ENCODE peak calls at places on chromosomes 16 and 17, in nine cellular contexts. One of them, this sample, is unnamed.

GRCh38 chr17:2259769-2260536 is 43.6 kb downstream of the SMG6 start:
- DNase-seq in stimulated activated naive CD8-positive, alpha-beta T cell treated with anti-CD3 and anti-CD28 coated beads, Interleukin-15, amount 100 ng/mL, for 72 hours: peak; percentile 78
- DNase-seq in left ventricle myocardium inferior: no peak
- DNase-seq in NCI-H524: no peak
- DNase-seq in endothelial cell: no peak
- DNase-seq in anterior cingulate cortex: no peak
- DNase-seq in stimulated activated CD8-positive, alpha-beta memory T cell treated with anti-CD3 and anti-CD28 coated beads, Interleukin-4, amount 100 ng/mL, for 48 hours: peak; percentile 86
- DNase-seq in NT2/D1: no peak
- DNase-seq in ACHN: no peak
- DNase-seq in this sample: no peak

GRCh38 chr16:31348578-31348977 is 6.4 kb upstream of the ITGAX start:
- DNase-seq in stimulated activated CD8-positive, alpha-beta memory T cell treated with anti-CD3 and anti-CD28 coated beads, Interleukin-4, amount 100 ng/mL, for 48 hours: no peak
- DNase-seq in ACHN: no peak
- DNase-seq in stimulated activated naive CD8-positive, alpha-beta T cell treated with anti-CD3 and anti-CD28 coated beads, Interleukin-15, amount 100 ng/mL, for 72 hours: no peak
- DNase-seq in NT2/D1: no peak
- DNase-seq in NCI-H524: no peak
- DNase-seq in endothelial cell: no peak
- DNase-seq in left ventricle myocardium inferior: no peak
- DNase-seq in anterior cingulate cortex: no peak
- DNase-seq in this sample: no peak

GRCh38 chr16:69073181-69073669 is 32.2 kb upstream of the HAS3 start:
- DNase-seq in stimulated activated CD8-positive, alpha-beta memory T cell treated with anti-CD3 and anti-CD28 coated beads, Interleukin-4, amount 100 ng/mL, for 48 hours: no peak
- DNase-seq in NCI-H524: no peak
- DNase-seq in ACHN: peak; percentile 96
- DNase-seq in anterior cingulate cortex: no peak
- DNase-seq in stimulated activated naive CD8-positive, alpha-beta T cell treated with anti-CD3 and anti-CD28 coated beads, Interleukin-15, amount 100 ng/mL, for 72 hours: no peak
- DNase-seq in NT2/D1: no peak
- DNase-seq in endothelial cell: no peak
- DNase-seq in left ventricle myocardium inferior: no peak
- DNase-seq in this sample: peak; percentile 31

GRCh38 chr17:16941643-16942042 is 30.3 kb downstream of the TNFRSF13B start:
- DNase-seq in ACHN: no peak
- DNase-seq in stimulated activated naive CD8-positive, alpha-beta T cell treated with anti-CD3 and anti-CD28 coated beads, Interleukin-15, amount 100 ng/mL, for 72 hours: no peak
- DNase-seq in left ventricle myocardium inferior: no peak
- DNase-seq in NT2/D1: no peak
- DNase-seq in endothelial cell: no peak
- DNase-seq in anterior cingulate cortex: no peak
- DNase-seq in stimulated activated CD8-positive, alpha-beta memory T cell treated with anti-CD3 and anti-CD28 coated beads, Interleukin-4, amount 100 ng/mL, for 48 hours: no peak
- DNase-seq in NCI-H524: no peak
- DNase-seq in this sample: no peak

GRCh38 chr17:42669705-42670198 is 7.0 kb downstream of the PLEKHH3 start:
- DNase-seq in NT2/D1: no peak
- DNase-seq in ACHN: no peak
- DNase-seq in stimulated activated CD8-positive, alpha-beta memory T cell treated with anti-CD3 and anti-CD28 coated beads, Interleukin-4, amount 100 ng/mL, for 48 hours: no peak
- DNase-seq in left ventricle myocardium inferior: no peak
- DNase-seq in NCI-H524: no peak
- DNase-seq in endothelial cell: no peak
- DNase-seq in anterior cingulate cortex: no peak
- DNase-seq in stimulated activated naive CD8-positive, alpha-beta T cell treated with anti-CD3 and anti-CD28 coated beads, Interleukin-15, amount 100 ng/mL, for 72 hours: no peak
- DNase-seq in this sample: no peak

GRCh38 chr17:2050246-2050866 is 4.5 kb upstream of the HIC1 start:
- DNase-seq in NT2/D1: no peak
- DNase-seq in anterior cingulate cortex: no peak
- DNase-seq in ACHN: peak; percentile 81
- DNase-seq in stimulated activated CD8-positive, alpha-beta memory T cell treated with anti-CD3 and anti-CD28 coated beads, Interleukin-4, amount 100 ng/mL, for 48 hours: peak; percentile 82
- DNase-seq in NCI-H524: peak; percentile 58
- DNase-seq in stimulated activated naive CD8-positive, alpha-beta T cell treated with anti-CD3 and anti-CD28 coated beads, Interleukin-15, amount 100 ng/mL, for 72 hours: peak; percentile 76
- DNase-seq in left ventricle myocardium inferior: peak; percentile 64
- DNase-seq in endothelial cell: peak; percentile 62
- DNase-seq in this sample: peak; percentile 80

GRCh38 chr16:87761020-87761506 is 4.7 kb downstream of the KLHDC4 start:
- DNase-seq in stimulated activated naive CD8-positive, alpha-beta T cell treated with anti-CD3 and anti-CD28 coated beads, Interleukin-15, amount 100 ng/mL, for 72 hours: no peak
- DNase-seq in NT2/D1: no peak
- DNase-seq in NCI-H524: no peak
- DNase-seq in stimulated activated CD8-positive, alpha-beta memory T cell treated with anti-CD3 and anti-CD28 coated beads, Interleukin-4, amount 100 ng/mL, for 48 hours: no peak
- DNase-seq in endothelial cell: no peak
- DNase-seq in anterior cingulate cortex: no peak
- DNase-seq in left ventricle myocardium inferior: no peak
- DNase-seq in ACHN: no peak
- DNase-seq in this sample: no peak

GRCh38 chr16:49859139-49859947 is 3.4 kb upstream of the ZNF423 start:
- DNase-seq in stimulated activated CD8-positive, alpha-beta memory T cell treated with anti-CD3 and anti-CD28 coated beads, Interleukin-4, amount 100 ng/mL, for 48 hours: no peak
- DNase-seq in ACHN: no peak
- DNase-seq in endothelial cell: peak; percentile 42
- DNase-seq in left ventricle myocardium inferior: peak; percentile 78
- DNase-seq in NT2/D1: no peak
- DNase-seq in NCI-H524: peak; percentile 82
- DNase-seq in anterior cingulate cortex: no peak
- DNase-seq in stimulated activated naive CD8-positive, alpha-beta T cell treated with anti-CD3 and anti-CD28 coated beads, Interleukin-15, amount 100 ng/mL, for 72 hours: no peak
- DNase-seq in this sample: no peak

GRCh38 chr17:13957636-13958035 is 111.7 kb upstream of the COX10 start:
- DNase-seq in ACHN: no peak
- DNase-seq in stimulated activated CD8-positive, alpha-beta memory T cell treated with anti-CD3 and anti-CD28 coated beads, Interleukin-4, amount 100 ng/mL, for 48 hours: no peak
- DNase-seq in left ventricle myocardium inferior: no peak
- DNase-seq in NCI-H524: no peak
- DNase-seq in endothelial cell: no peak
- DNase-seq in NT2/D1: no peak
- DNase-seq in stimulated activated naive CD8-positive, alpha-beta T cell treated with anti-CD3 and anti-CD28 coated beads, Interleukin-15, amount 100 ng/mL, for 72 hours: no peak
- DNase-seq in anterior cingulate cortex: no peak
- DNase-seq in this sample: no peak

GRCh38 chr16:88882358-88883030 is 16.0 kb upstream of the PABPN1L start:
- DNase-seq in NT2/D1: no peak
- DNase-seq in left ventricle myocardium inferior: no peak
- DNase-seq in endothelial cell: no peak
- DNase-seq in stimulated activated CD8-positive, alpha-beta memory T cell treated with anti-CD3 and anti-CD28 coated beads, Interleukin-4, amount 100 ng/mL, for 48 hours: no peak
- DNase-seq in NCI-H524: no peak
- DNase-seq in ACHN: no peak
- DNase-seq in anterior cingulate cortex: no peak
- DNase-seq in stimulated activated naive CD8-positive, alpha-beta T cell treated with anti-CD3 and anti-CD28 coated beads, Interleukin-15, amount 100 ng/mL, for 72 hours: no peak
- DNase-seq in this sample: peak; percentile 2

GRCh38 chr17:76987486-76987885 is 119.3 kb downstream of the MGAT5B start:
- DNase-seq in NT2/D1: no peak
- DNase-seq in left ventricle myocardium inferior: no peak
- DNase-seq in stimulated activated naive CD8-positive, alpha-beta T cell treated with anti-CD3 and anti-CD28 coated beads, Interleukin-15, amount 100 ng/mL, for 72 hours: no peak
- DNase-seq in ACHN: no peak
- DNase-seq in endothelial cell: no peak
- DNase-seq in anterior cingulate cortex: no peak
- DNase-seq in NCI-H524: no peak
- DNase-seq in stimulated activated CD8-positive, alpha-beta memory T cell treated with anti-CD3 and anti-CD28 coated beads, Interleukin-4, amount 100 ng/mL, for 48 hours: no peak
- DNase-seq in this sample: no peak

GRCh38 chr16:50425648-50426047 is 56.9 kb upstream of the BRD7 start:
- DNase-seq in NT2/D1: no peak
- DNase-seq in left ventricle myocardium inferior: no peak
- DNase-seq in NCI-H524: peak; percentile 54
- DNase-seq in anterior cingulate cortex: no peak
- DNase-seq in endothelial cell: no peak
- DNase-seq in ACHN: no peak
- DNase-seq in stimulated activated CD8-positive, alpha-beta memory T cell treated with anti-CD3 and anti-CD28 coated beads, Interleukin-4, amount 100 ng/mL, for 48 hours: no peak
- DNase-seq in stimulated activated naive CD8-positive, alpha-beta T cell treated with anti-CD3 and anti-CD28 coated beads, Interleukin-15, amount 100 ng/mL, for 72 hours: no peak
- DNase-seq in this sample: no peak

GRCh38 chr17:18187816-18188761 is 4.5 kb downstream of the ALKBH5 start:
- DNase-seq in stimulated activated CD8-positive, alpha-beta memory T cell treated with anti-CD3 and anti-CD28 coated beads, Interleukin-4, amount 100 ng/mL, for 48 hours: peak; percentile 55
- DNase-seq in NCI-H524: no peak
- DNase-seq in ACHN: peak; percentile 76
- DNase-seq in endothelial cell: no peak
- DNase-seq in stimulated activated naive CD8-positive, alpha-beta T cell treated with anti-CD3 and anti-CD28 coated beads, Interleukin-15, amount 100 ng/mL, for 72 hours: no peak
- DNase-seq in NT2/D1: no peak
- DNase-seq in left ventricle myocardium inferior: peak; percentile 29
- DNase-seq in anterior cingulate cortex: no peak
- DNase-seq in this sample: no peak

GRCh38 chr17:64187093-64187895 is 57.4 kb upstream of the ERN1 start:
- DNase-seq in stimulated activated CD8-positive, alpha-beta memory T cell treated with anti-CD3 and anti-CD28 coated beads, Interleukin-4, amount 100 ng/mL, for 48 hours: no peak
- DNase-seq in anterior cingulate cortex: no peak
- DNase-seq in ACHN: no peak
- DNase-seq in stimulated activated naive CD8-positive, alpha-beta T cell treated with anti-CD3 and anti-CD28 coated beads, Interleukin-15, amount 100 ng/mL, for 72 hours: no peak
- DNase-seq in NCI-H524: peak; percentile 74
- DNase-seq in NT2/D1: no peak
- DNase-seq in left ventricle myocardium inferior: no peak
- DNase-seq in endothelial cell: no peak
- DNase-seq in this sample: no peak

GRCh38 chr17:49747632-49748031 is 16.3 kb downstream of the FAM117A start:
- DNase-seq in endothelial cell: no peak
- DNase-seq in stimulated activated naive CD8-positive, alpha-beta T cell treated with anti-CD3 and anti-CD28 coated beads, Interleukin-15, amount 100 ng/mL, for 72 hours: no peak
- DNase-seq in stimulated activated CD8-positive, alpha-beta memory T cell treated with anti-CD3 and anti-CD28 coated beads, Interleukin-4, amount 100 ng/mL, for 48 hours: no peak
- DNase-seq in ACHN: no peak
- DNase-seq in NCI-H524: no peak
- DNase-seq in NT2/D1: no peak
- DNase-seq in left ventricle myocardium inferior: no peak
- DNase-seq in anterior cingulate cortex: no peak
- DNase-seq in this sample: no peak

GRCh38 chr16:48158296-48158695 is 2.5 kb upstream of the ABCC12 start:
- DNase-seq in NT2/D1: no peak
- DNase-seq in NCI-H524: no peak
- DNase-seq in stimulated activated naive CD8-positive, alpha-beta T cell treated with anti-CD3 and anti-CD28 coated beads, Interleukin-15, amount 100 ng/mL, for 72 hours: peak; percentile 67
- DNase-seq in ACHN: peak; percentile 61
- DNase-seq in stimulated activated CD8-positive, alpha-beta memory T cell treated with anti-CD3 and anti-CD28 coated beads, Interleukin-4, amount 100 ng/mL, for 48 hours: peak; percentile 57
- DNase-seq in left ventricle myocardium inferior: no peak
- DNase-seq in endothelial cell: no peak
- DNase-seq in anterior cingulate cortex: no peak
- DNase-seq in this sample: peak; percentile 7

GRCh38 chr16:31430380-31431052 is 2.4 kb upstream of the COX6A2 start:
- DNase-seq in endothelial cell: no peak
- DNase-seq in left ventricle myocardium inferior: no peak
- DNase-seq in NT2/D1: no peak
- DNase-seq in anterior cingulate cortex: no peak
- DNase-seq in NCI-H524: no peak
- DNase-seq in stimulated activated naive CD8-positive, alpha-beta T cell treated with anti-CD3 and anti-CD28 coated beads, Interleukin-15, amount 100 ng/mL, for 72 hours: no peak
- DNase-seq in ACHN: no peak
- DNase-seq in stimulated activated CD8-positive, alpha-beta memory T cell treated with anti-CD3 and anti-CD28 coated beads, Interleukin-4, amount 100 ng/mL, for 48 hours: no peak
- DNase-seq in this sample: no peak

GRCh38 chr17:83161298-83162034 is 82.1 kb downstream of the METRNL start:
- DNase-seq in left ventricle myocardium inferior: no peak
- DNase-seq in endothelial cell: no peak
- DNase-seq in anterior cingulate cortex: no peak
- DNase-seq in NCI-H524: no peak
- DNase-seq in ACHN: no peak
- DNase-seq in NT2/D1: no peak
- DNase-seq in stimulated activated CD8-positive, alpha-beta memory T cell treated with anti-CD3 and anti-CD28 coated beads, Interleukin-4, amount 100 ng/mL, for 48 hours: no peak
- DNase-seq in stimulated activated naive CD8-positive, alpha-beta T cell treated with anti-CD3 and anti-CD28 coated beads, Interleukin-15, amount 100 ng/mL, for 72 hours: no peak
- DNase-seq in this sample: no peak

GRCh38 chr16:66908762-66909559 is 9.7 kb downstream of the CDH16 start:
- DNase-seq in stimulated activated CD8-positive, alpha-beta memory T cell treated with anti-CD3 and anti-CD28 coated beads, Interleukin-4, amount 100 ng/mL, for 48 hours: no peak
- DNase-seq in left ventricle myocardium inferior: no peak
- DNase-seq in ACHN: no peak
- DNase-seq in NT2/D1: no peak
- DNase-seq in stimulated activated naive CD8-positive, alpha-beta T cell treated with anti-CD3 and anti-CD28 coated beads, Interleukin-15, amount 100 ng/mL, for 72 hours: no peak
- DNase-seq in NCI-H524: no peak
- DNase-seq in anterior cingulate cortex: no peak
- DNase-seq in endothelial cell: no peak
- DNase-seq in this sample: no peak

GRCh38 chr16:66324785-66325184 is 41.7 kb upstream of the CDH5 start:
- DNase-seq in stimulated activated naive CD8-positive, alpha-beta T cell treated with anti-CD3 and anti-CD28 coated beads, Interleukin-15, amount 100 ng/mL, for 72 hours: no peak
- DNase-seq in ACHN: peak; percentile 63
- DNase-seq in endothelial cell: peak; percentile 70
- DNase-seq in anterior cingulate cortex: no peak
- DNase-seq in left ventricle myocardium inferior: no peak
- DNase-seq in NT2/D1: peak; percentile 43
- DNase-seq in NCI-H524: peak; percentile 74
- DNase-seq in stimulated activated CD8-positive, alpha-beta memory T cell treated with anti-CD3 and anti-CD28 coated beads, Interleukin-4, amount 100 ng/mL, for 48 hours: no peak
- DNase-seq in this sample: no peak

GRCh38 chr17:82050761-82051641 is 610 bp downstream of the RFNG start:
- DNase-seq in stimulated activated CD8-positive, alpha-beta memory T cell treated with anti-CD3 and anti-CD28 coated beads, Interleukin-4, amount 100 ng/mL, for 48 hours: no peak
- DNase-seq in anterior cingulate cortex: no peak
- DNase-seq in NCI-H524: no peak
- DNase-seq in NT2/D1: no peak
- DNase-seq in stimulated activated naive CD8-positive, alpha-beta T cell treated with anti-CD3 and anti-CD28 coated beads, Interleukin-15, amount 100 ng/mL, for 72 hours: no peak
- DNase-seq in ACHN: no peak
- DNase-seq in endothelial cell: no peak
- DNase-seq in left ventricle myocardium inferior: no peak
- DNase-seq in this sample: no peak

GRCh38 chr16:17566656-17567450 is 96.1 kb upstream of the XYLT1 start:
- DNase-seq in left ventricle myocardium inferior: no peak
- DNase-seq in NCI-H524: no peak
- DNase-seq in ACHN: no peak
- DNase-seq in stimulated activated naive CD8-positive, alpha-beta T cell treated with anti-CD3 and anti-CD28 coated beads, Interleukin-15, amount 100 ng/mL, for 72 hours: no peak
- DNase-seq in NT2/D1: no peak
- DNase-seq in stimulated activated CD8-positive, alpha-beta memory T cell treated with anti-CD3 and anti-CD28 coated beads, Interleukin-4, amount 100 ng/mL, for 48 hours: no peak
- DNase-seq in endothelial cell: no peak
- DNase-seq in anterior cingulate cortex: no peak
- DNase-seq in this sample: no peak

GRCh38 chr17:73731733-73732132 is 87.5 kb upstream of the SDK2 start:
- DNase-seq in NT2/D1: no peak
- DNase-seq in left ventricle myocardium inferior: no peak
- DNase-seq in stimulated activated naive CD8-positive, alpha-beta T cell treated with anti-CD3 and anti-CD28 coated beads, Interleukin-15, amount 100 ng/mL, for 72 hours: no peak
- DNase-seq in endothelial cell: no peak
- DNase-seq in NCI-H524: no peak
- DNase-seq in stimulated activated CD8-positive, alpha-beta memory T cell treated with anti-CD3 and anti-CD28 coated beads, Interleukin-4, amount 100 ng/mL, for 48 hours: no peak
- DNase-seq in anterior cingulate cortex: no peak
- DNase-seq in ACHN: no peak
- DNase-seq in this sample: no peak

GRCh38 chr16:3951861-3952332 is 71.4 kb upstream of the CREBBP start:
- DNase-seq in stimulated activated CD8-positive, alpha-beta memory T cell treated with anti-CD3 and anti-CD28 coated beads, Interleukin-4, amount 100 ng/mL, for 48 hours: no peak
- DNase-seq in ACHN: no peak
- DNase-seq in left ventricle myocardium inferior: no peak
- DNase-seq in endothelial cell: no peak
- DNase-seq in NCI-H524: peak; percentile 83
- DNase-seq in stimulated activated naive CD8-positive, alpha-beta T cell treated with anti-CD3 and anti-CD28 coated beads, Interleukin-15, amount 100 ng/mL, for 72 hours: no peak
- DNase-seq in NT2/D1: no peak
- DNase-seq in anterior cingulate cortex: no peak
- DNase-seq in this sample: no peak

GRCh38 chr17:28963841-28964240 is 12.5 kb upstream of the PHF12 start:
- DNase-seq in NCI-H524: no peak
- DNase-seq in anterior cingulate cortex: no peak
- DNase-seq in left ventricle myocardium inferior: no peak
- DNase-seq in stimulated activated naive CD8-positive, alpha-beta T cell treated with anti-CD3 and anti-CD28 coated beads, Interleukin-15, amount 100 ng/mL, for 72 hours: no peak
- DNase-seq in ACHN: no peak
- DNase-seq in stimulated activated CD8-positive, alpha-beta memory T cell treated with anti-CD3 and anti-CD28 coated beads, Interleukin-4, amount 100 ng/mL, for 48 hours: no peak
- DNase-seq in endothelial cell: no peak
- DNase-seq in NT2/D1: no peak
- DNase-seq in this sample: no peak

This sample was measured in LoVo.